ENCODE peak calls at places on chromosomes 13 and 19, in seven cellular contexts. One of them, this sample, is unnamed.

GRCh38 chr19:15154002-15154612 is 46.7 kb downstream of the NOTCH3 start:
- DNase-seq in neural progenitor cell: peak
- DNase-seq in thoracic aorta: no peak
- DNase-seq in mucosa of descending colon: peak
- DNase-seq in cardiac muscle cell: peak
- DNase-seq in heart right ventricle: no peak
- DNase-seq in hepatocyte: peak
- DNase-seq in this sample: no peak

GRCh38 chr13:51781246-51782022 is 22.5 kb downstream of the DHRS12 start:
- DNase-seq in neural progenitor cell: peak
- DNase-seq in thoracic aorta: no peak
- DNase-seq in mucosa of descending colon: no peak
- DNase-seq in cardiac muscle cell: peak
- DNase-seq in heart right ventricle: no peak
- DNase-seq in hepatocyte: peak
- DNase-seq in this sample: no peak

GRCh38 chr13:93672996-93673395 is 446.4 kb downstream of the GPC6 start:
- DNase-seq in neural progenitor cell: no peak
- DNase-seq in thoracic aorta: no peak
- DNase-seq in mucosa of descending colon: no peak
- DNase-seq in cardiac muscle cell: no peak
- DNase-seq in heart right ventricle: no peak
- DNase-seq in hepatocyte: no peak
- DNase-seq in this sample: no peak

GRCh38 chr19:57682226-57682766 is 519 bp downstream of the ZNF551 start:
- DNase-seq in neural progenitor cell: no peak
- DNase-seq in thoracic aorta: no peak
- DNase-seq in mucosa of descending colon: no peak
- DNase-seq in cardiac muscle cell: no peak
- DNase-seq in heart right ventricle: no peak
- DNase-seq in hepatocyte: no peak
- DNase-seq in this sample: no peak

GRCh38 chr13:43272866-43273265 is 249.5 kb downstream of the DNAJC15 start:
- DNase-seq in neural progenitor cell: peak
- DNase-seq in thoracic aorta: no peak
- DNase-seq in mucosa of descending colon: no peak
- DNase-seq in cardiac muscle cell: no peak
- DNase-seq in heart right ventricle: no peak
- DNase-seq in hepatocyte: no peak
- DNase-seq in this sample: no peak

GRCh38 chr13:100088648-100089601 is at the start of gene PCCA:
- DNase-seq in neural progenitor cell: peak
- DNase-seq in thoracic aorta: peak
- DNase-seq in mucosa of descending colon: peak
- DNase-seq in cardiac muscle cell: peak
- DNase-seq in heart right ventricle: peak
- DNase-seq in hepatocyte: peak
- DNase-seq in this sample: peak

GRCh38 chr13:30846311-30846710 is 59.8 kb upstream of the MEDAG start:
- DNase-seq in neural progenitor cell: no peak
- DNase-seq in thoracic aorta: no peak
- DNase-seq in mucosa of descending colon: no peak
- DNase-seq in cardiac muscle cell: no peak
- DNase-seq in heart right ventricle: no peak
- DNase-seq in hepatocyte: no peak
- DNase-seq in this sample: no peak

GRCh38 chr19:35276706-35277281 is 5.5 kb upstream of the HAMP start:
- DNase-seq in neural progenitor cell: no peak
- DNase-seq in thoracic aorta: no peak
- DNase-seq in mucosa of descending colon: no peak
- DNase-seq in cardiac muscle cell: no peak
- DNase-seq in heart right ventricle: no peak
- DNase-seq in hepatocyte: no peak
- DNase-seq in this sample: no peak

GRCh38 chr13:49895826-49896225 is 40.3 kb downstream of the SPRYD7 start:
- DNase-seq in neural progenitor cell: no peak
- DNase-seq in thoracic aorta: no peak
- DNase-seq in mucosa of descending colon: no peak
- DNase-seq in cardiac muscle cell: no peak
- DNase-seq in heart right ventricle: no peak
- DNase-seq in hepatocyte: no peak
- DNase-seq in this sample: no peak

DNA sequence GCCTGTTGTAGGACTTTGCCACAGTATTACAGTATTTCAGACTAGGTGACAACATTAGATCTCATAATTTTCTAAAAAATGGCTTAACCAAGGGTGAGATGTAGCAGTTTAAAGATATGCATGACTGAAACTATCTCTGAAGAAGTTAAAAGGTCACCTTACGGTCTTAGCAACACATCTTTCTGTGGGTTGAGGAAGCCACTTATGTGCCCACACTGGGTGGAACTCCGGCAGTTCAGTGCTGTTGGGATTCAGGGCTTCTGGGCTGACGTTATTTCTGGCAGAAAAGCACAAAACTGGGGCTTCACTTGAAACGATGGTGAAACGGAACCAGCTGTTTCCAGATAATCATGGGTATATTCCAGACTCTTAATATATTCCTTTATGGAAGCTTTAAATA is 697.3 kb downstream of the PCDH9 start:
- DNase-seq in neural progenitor cell: no peak
- DNase-seq in thoracic aorta: no peak
- DNase-seq in mucosa of descending colon: no peak
- DNase-seq in cardiac muscle cell: no peak
- DNase-seq in heart right ventricle: no peak
- DNase-seq in hepatocyte: no peak
- DNase-seq in this sample: no peak
- H3K4me3 ChIP-seq in neural progenitor cell: no peak
- H3K4me3 ChIP-seq in thoracic aorta: no peak
- H3K4me3 ChIP-seq in mucosa of descending colon: no peak
- H3K4me3 ChIP-seq in cardiac muscle cell: no peak
- H3K4me3 ChIP-seq in heart right ventricle: no peak
- H3K4me3 ChIP-seq in hepatocyte: no peak
- H3K4me3 ChIP-seq in this sample: no peak

GRCh38 chr19:46412034-46412982 is 1.1 kb downstream of the CCDC8 start:
- DNase-seq in neural progenitor cell: peak
- DNase-seq in thoracic aorta: no peak
- DNase-seq in mucosa of descending colon: no peak
- DNase-seq in cardiac muscle cell: peak
- DNase-seq in heart right ventricle: no peak
- DNase-seq in hepatocyte: peak
- DNase-seq in this sample: no peak
- TF ChIP-seq CTCF in neural progenitor cell: peak
- TF ChIP-seq CTCF in thoracic aorta: no peak
- TF ChIP-seq CTCF in mucosa of descending colon: no peak
- TF ChIP-seq CTCF in cardiac muscle cell: peak
- TF ChIP-seq CTCF in heart right ventricle: no peak
- TF ChIP-seq CTCF in hepatocyte: no peak
- TF ChIP-seq CTCF in this sample: no peak

GRCh38 chr19:3576696-3577443 is 4.1 kb downstream of the HMG20B start:
- DNase-seq in neural progenitor cell: peak
- DNase-seq in thoracic aorta: no peak
- DNase-seq in mucosa of descending colon: peak
- DNase-seq in cardiac muscle cell: peak
- DNase-seq in heart right ventricle: peak
- DNase-seq in hepatocyte: peak
- DNase-seq in this sample: peak

GRCh38 chr19:3580156-3580955 is 4.9 kb upstream of the GIPC3 start:
- DNase-seq in neural progenitor cell: no peak
- DNase-seq in thoracic aorta: no peak
- DNase-seq in mucosa of descending colon: no peak
- DNase-seq in cardiac muscle cell: no peak
- DNase-seq in heart right ventricle: no peak
- DNase-seq in hepatocyte: no peak
- DNase-seq in this sample: peak

GRCh38 chr19:3575949-3576673 is 3.4 kb downstream of the HMG20B start:
- DNase-seq in neural progenitor cell: no peak
- DNase-seq in thoracic aorta: no peak
- DNase-seq in mucosa of descending colon: no peak
- DNase-seq in cardiac muscle cell: no peak
- DNase-seq in heart right ventricle: no peak
- DNase-seq in hepatocyte: no peak
- DNase-seq in this sample: no peak

GRCh38 chr19:3578390-3578789 is 5.6 kb downstream of the HMG20B start:
- DNase-seq in neural progenitor cell: no peak
- DNase-seq in thoracic aorta: no peak
- DNase-seq in mucosa of descending colon: peak
- DNase-seq in cardiac muscle cell: no peak
- DNase-seq in heart right ventricle: no peak
- DNase-seq in hepatocyte: no peak
- DNase-seq in this sample: no peak

DNA sequence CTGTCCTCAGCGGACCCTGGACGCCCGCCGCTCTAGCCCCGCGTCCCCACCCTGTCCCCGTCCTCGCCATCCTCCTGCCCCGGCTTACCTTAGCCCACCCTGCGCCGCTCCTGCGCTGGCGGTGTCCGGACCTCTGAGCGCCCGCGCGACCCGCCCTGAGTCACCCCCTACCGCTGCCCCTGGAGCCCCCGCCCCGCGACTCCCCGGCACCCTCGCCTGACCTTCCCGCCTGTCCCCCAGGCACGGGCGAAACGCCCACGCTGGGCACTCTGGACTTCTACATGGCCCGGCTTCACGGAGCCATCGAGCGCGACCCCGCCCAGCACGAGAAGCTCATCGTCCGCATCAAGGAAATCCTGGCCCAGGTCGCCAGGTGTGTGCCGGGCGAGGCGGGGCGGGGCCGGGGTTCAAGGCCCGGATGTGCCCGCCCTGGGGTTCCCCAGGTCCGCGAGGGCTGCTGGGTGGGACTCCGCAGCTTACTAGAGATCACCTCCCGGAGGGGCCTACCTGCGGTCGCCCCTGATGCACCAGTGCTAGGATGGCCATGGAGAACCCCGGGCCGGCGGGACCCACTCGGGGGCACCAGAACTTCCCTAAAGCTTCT is 5.1 kb downstream of the HMG20B start:
- DNase-seq in neural progenitor cell: peak
- DNase-seq in thoracic aorta: no peak
- DNase-seq in mucosa of descending colon: peak
- DNase-seq in cardiac muscle cell: no peak
- DNase-seq in heart right ventricle: no peak
- DNase-seq in hepatocyte: no peak
- DNase-seq in this sample: no peak
- H3K4me3 ChIP-seq in neural progenitor cell: peak
- H3K4me3 ChIP-seq in thoracic aorta: no peak
- H3K4me3 ChIP-seq in mucosa of descending colon: no peak
- H3K4me3 ChIP-seq in cardiac muscle cell: no peak
- H3K4me3 ChIP-seq in heart right ventricle: no peak
- H3K4me3 ChIP-seq in hepatocyte: no peak
- H3K4me3 ChIP-seq in this sample: no peak

GRCh38 chr19:37551123-37551993 is 43.2 kb downstream of the ZNF571 start:
- DNase-seq in neural progenitor cell: no peak
- DNase-seq in thoracic aorta: no peak
- DNase-seq in mucosa of descending colon: peak
- DNase-seq in cardiac muscle cell: no peak
- DNase-seq in heart right ventricle: peak
- DNase-seq in hepatocyte: no peak
- DNase-seq in this sample: peak
- TF ChIP-seq CTCF in neural progenitor cell: no peak
- TF ChIP-seq CTCF in thoracic aorta: no peak
- TF ChIP-seq CTCF in mucosa of descending colon: no peak
- TF ChIP-seq CTCF in cardiac muscle cell: peak
- TF ChIP-seq CTCF in heart right ventricle: peak
- TF ChIP-seq CTCF in hepatocyte: no peak
- TF ChIP-seq CTCF in this sample: peak

GRCh38 chr19:49120325-49120683 is 960 bp downstream of the PPFIA3 start:
- DNase-seq in neural progenitor cell: no peak
- DNase-seq in thoracic aorta: no peak
- DNase-seq in mucosa of descending colon: no peak
- DNase-seq in cardiac muscle cell: no peak
- DNase-seq in heart right ventricle: no peak
- DNase-seq in hepatocyte: no peak
- DNase-seq in this sample: no peak
- H3K4me3 ChIP-seq in neural progenitor cell: no peak
- H3K4me3 ChIP-seq in thoracic aorta: peak
- H3K4me3 ChIP-seq in mucosa of descending colon: no peak
- H3K4me3 ChIP-seq in cardiac muscle cell: no peak
- H3K4me3 ChIP-seq in heart right ventricle: peak
- H3K4me3 ChIP-seq in hepatocyte: no peak
- H3K4me3 ChIP-seq in this sample: no peak

GRCh38 chr13:114045113-114045735 is 71.3 kb upstream of the C13orf46 start:
- DNase-seq in neural progenitor cell: no peak
- DNase-seq in thoracic aorta: no peak
- DNase-seq in mucosa of descending colon: no peak
- DNase-seq in cardiac muscle cell: no peak
- DNase-seq in heart right ventricle: no peak
- DNase-seq in hepatocyte: no peak
- DNase-seq in this sample: no peak

GRCh38 chr13:114044486-114044885 is 70.6 kb upstream of the C13orf46 start:
- DNase-seq in neural progenitor cell: no peak
- DNase-seq in thoracic aorta: no peak
- DNase-seq in mucosa of descending colon: no peak
- DNase-seq in cardiac muscle cell: no peak
- DNase-seq in heart right ventricle: no peak
- DNase-seq in hepatocyte: no peak
- DNase-seq in this sample: no peak

GRCh38 chr13:114041493-114041892 is 67.6 kb upstream of the C13orf46 start:
- DNase-seq in neural progenitor cell: no peak
- DNase-seq in thoracic aorta: no peak
- DNase-seq in mucosa of descending colon: no peak
- DNase-seq in cardiac muscle cell: no peak
- DNase-seq in heart right ventricle: peak
- DNase-seq in hepatocyte: no peak
- DNase-seq in this sample: no peak

GRCh38 chr13:114042066-114042815 is 68.4 kb upstream of the C13orf46 start:
- DNase-seq in neural progenitor cell: no peak
- DNase-seq in thoracic aorta: no peak
- DNase-seq in mucosa of descending colon: no peak
- DNase-seq in cardiac muscle cell: no peak
- DNase-seq in heart right ventricle: peak
- DNase-seq in hepatocyte: no peak
- DNase-seq in this sample: no peak

GRCh38 chr13:114043421-114044053 is 69.7 kb upstream of the C13orf46 start:
- DNase-seq in neural progenitor cell: no peak
- DNase-seq in thoracic aorta: no peak
- DNase-seq in mucosa of descending colon: no peak
- DNase-seq in cardiac muscle cell: no peak
- DNase-seq in heart right ventricle: no peak
- DNase-seq in hepatocyte: peak
- DNase-seq in this sample: peak
- TF ChIP-seq CTCF in neural progenitor cell: no peak
- TF ChIP-seq CTCF in thoracic aorta: no peak
- TF ChIP-seq CTCF in mucosa of descending colon: no peak
- TF ChIP-seq CTCF in cardiac muscle cell: peak
- TF ChIP-seq CTCF in heart right ventricle: no peak
- TF ChIP-seq CTCF in hepatocyte: no peak
- TF ChIP-seq CTCF in this sample: no peak

GRCh38 chr13:88483202-88483601 is 812.0 kb downstream of the SLITRK5 start:
- DNase-seq in neural progenitor cell: no peak
- DNase-seq in thoracic aorta: no peak
- DNase-seq in mucosa of descending colon: no peak
- DNase-seq in cardiac muscle cell: no peak
- DNase-seq in heart right ventricle: no peak
- DNase-seq in hepatocyte: no peak
- DNase-seq in this sample: no peak
- H3K4me3 ChIP-seq in neural progenitor cell: no peak
- H3K4me3 ChIP-seq in thoracic aorta: no peak
- H3K4me3 ChIP-seq in mucosa of descending colon: no peak
- H3K4me3 ChIP-seq in cardiac muscle cell: no peak
- H3K4me3 ChIP-seq in heart right ventricle: no peak
- H3K4me3 ChIP-seq in hepatocyte: no peak
- H3K4me3 ChIP-seq in this sample: no peak